ENCODE peak calls at places on chromosome 6, in four cellular contexts. R is uterus, K is upper lobe of right lung, L is A549. V is an unnamed sample.
A peak's percentile ranks its signal among the peaks of the same experiment; 100 is the strongest.

GRCh38 chr6:102895683-102896082 is 1502.2 kb downstream of the GRIK2 start:
- DNase-seq in R (no peak), K (no peak), L (no peak), V (no peak)

GRCh38 chr6:125224236-125224861 is 70.8 kb downstream of the TPD52L1 start:
- DNase-seq in R (no peak), K (no peak), L (no peak), V (no peak)

GRCh38 chr6:7758456-7758855 is 32.6 kb downstream of the BMP6 start:
- DNase-seq in R (no peak), K (no peak), L (no peak), V (no peak)

GRCh38 chr6:128284128-128284527 is 236.3 kb downstream of the PTPRK start:
- DNase-seq in R (no peak), K (no peak), L (no peak), V (no peak)

GRCh38 chr6:80605165-80605989 is 498.9 kb downstream of the BCKDHB start:
- DNase-seq in R (no peak), K (no peak), L (peak; percentile 14), V (no peak)

GRCh38 chr6:158311193-158311592 is 1.1 kb upstream of the TULP4 start:
- DNase-seq in R (peak; percentile 20), K (no peak), L (no peak), V (no peak)

GRCh38 chr6:41531591-41532582 is 14.3 kb upstream of the FOXP4 start:
- DNase-seq in R (peak; percentile 59), K (no peak), L (no peak), V (no peak)

GRCh38 chr6:143276436-143276835 is 174.1 kb downstream of the ADAT2 start:
- DNase-seq in R (no peak), K (no peak), L (no peak), V (no peak)

GRCh38 chr6:25889877-25890853 is 16.1 kb upstream of the SLC17A3 start:
- DNase-seq in R (no peak), K (no peak), L (peak; percentile 47), V (no peak)

GRCh38 chr6:141610741-141611140 is 522.0 kb upstream of the GJE1 start:
- DNase-seq in R (no peak), K (no peak), L (peak; percentile 11), V (no peak)

GRCh38 chr6:106906227-106906626 is 68.3 kb downstream of the CD24 start:
- DNase-seq in R (no peak), K (no peak), L (no peak), V (no peak)

GRCh38 chr6:136487746-136488145 is 62.5 kb downstream of the MAP7 start:
- DNase-seq in R (no peak), K (no peak), L (no peak), V (no peak)

GRCh38 chr6:144214029-144214428 is 63.7 kb downstream of the STX11 start:
- DNase-seq in R (no peak), K (no peak), L (no peak), V (no peak)

GRCh38 chr6:108797951-108798671 is 50.1 kb upstream of the ARMC2 start:
- DNase-seq in R (no peak), K (no peak), L (no peak), V (no peak)

GRCh38 chr6:123042412-123042811 is 46.4 kb downstream of the CLVS2 start:
- DNase-seq in R (no peak), K (no peak), L (no peak), V (no peak)

GRCh38 chr6:135323202-135323668 is 142.1 kb downstream of the MYB start:
- DNase-seq in R (no peak), K (no peak), L (no peak), V (no peak)

GRCh38 chr6:163263196-163263595 is 151.3 kb upstream of the QKI start:
- DNase-seq in R (no peak), K (no peak), L (no peak), V (no peak)

GRCh38 chr6:136016228-136017225 is 165.0 kb downstream of the PDE7B start:
- DNase-seq in R (no peak), K (peak; percentile 62), L (peak; percentile 48), V (no peak)

GRCh38 chr6:136067731-136068341 is 182.3 kb downstream of the MTFR2 start:
- DNase-seq in R (no peak), K (no peak), L (no peak), V (no peak)

GRCh38 chr6:27312146-27312949 is at the start of gene POM121L2:
- DNase-seq in R (no peak), K (peak; percentile 76), L (peak; percentile 80), V (no peak)

GRCh38 chr6:151276112-151276745 is 36.5 kb downstream of the AKAP12 start:
- DNase-seq in R (no peak), K (no peak), L (peak; percentile 12), V (peak; percentile 73)

GRCh38 chr6:107128175-107128574 is 12.9 kb upstream of the BEND3 start:
- DNase-seq in R (no peak), K (no peak), L (no peak), V (no peak)

GRCh38 chr6:54700158-54700557 is 146.4 kb upstream of the FAM83B start:
- DNase-seq in R (no peak), K (no peak), L (no peak), V (no peak)

GRCh38 chr6:124009372-124009765 is 205.7 kb downstream of the NKAIN2 start:
- DNase-seq in R (no peak), K (no peak), L (no peak), V (no peak)

GRCh38 chr6:36979343-36979742 is 6.7 kb downstream of the MTCH1 start:
- DNase-seq in R (peak; percentile 61), K (peak; percentile 65), L (peak; percentile 25), V (no peak)

GRCh38 chr6:113271437-113271836 is 585.7 kb upstream of the MARCKS start:
- DNase-seq in R (no peak), K (no peak), L (no peak), V (no peak)

GRCh38 chr6:84074988-84075781 is 41.6 kb downstream of the MRAP2 start:
- DNase-seq in R (no peak), K (no peak), L (peak; percentile 1), V (no peak)

GRCh38 chr6:48101277-48101676 is 9.7 kb downstream of the PTCHD4 start:
- DNase-seq in R (no peak), K (no peak), L (no peak), V (no peak)

GRCh38 chr6:40743226-40743625 is 156.1 kb upstream of the LRFN2 start:
- DNase-seq in R (no peak), K (no peak), L (no peak), V (no peak)

GRCh38 chr6:4564746-4565145 is 211.5 kb upstream of the CDYL start:
- DNase-seq in R (no peak), K (no peak), L (no peak), V (peak; percentile 46)

GRCh38 chr6:116560130-116560529 is 6.6 kb downstream of the CALHM4 start:
- DNase-seq in R (no peak), K (no peak), L (no peak), V (no peak)

GRCh38 chr6:116553451-116553850 is at the start of gene CALHM4:
- DNase-seq in R (no peak), K (no peak), L (no peak), V (no peak)

GRCh38 chr6:116556814-116557403 is 3.4 kb downstream of the CALHM4 start:
- DNase-seq in R (no peak), K (no peak), L (no peak), V (no peak)

GRCh38 chr6:116557863-116558262 is 4.3 kb downstream of the CALHM4 start:
- DNase-seq in R (no peak), K (no peak), L (peak; percentile 88), V (no peak)

DNA sequence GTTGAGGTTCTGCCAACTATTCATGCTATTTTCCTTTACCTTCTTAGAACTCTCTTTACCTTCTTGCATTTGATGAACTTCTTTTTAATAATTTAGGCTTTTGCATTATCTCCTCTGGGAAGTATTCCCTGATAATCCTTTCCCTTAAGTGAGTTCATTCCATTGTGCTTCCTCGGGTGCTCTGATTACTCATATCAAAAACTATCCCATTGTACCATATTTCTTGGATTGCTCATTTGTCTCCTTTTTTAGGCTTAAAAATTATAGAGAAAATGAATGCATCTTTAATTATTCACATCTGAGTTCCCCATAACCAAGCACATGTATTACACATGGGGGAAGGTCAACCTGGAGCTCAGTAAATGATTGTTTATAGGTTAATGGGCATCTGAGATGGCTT is 2.5 kb downstream of the CALHM4 start:
- DNase-seq in R (no peak), K (no peak), L (no peak), V (no peak)
- H3K27ac ChIP-seq in R (no peak overlapping the region), K (no peak overlapping the region), L (peak overlapping the region; percentile 60), V (no peak overlapping the region)

DNA sequence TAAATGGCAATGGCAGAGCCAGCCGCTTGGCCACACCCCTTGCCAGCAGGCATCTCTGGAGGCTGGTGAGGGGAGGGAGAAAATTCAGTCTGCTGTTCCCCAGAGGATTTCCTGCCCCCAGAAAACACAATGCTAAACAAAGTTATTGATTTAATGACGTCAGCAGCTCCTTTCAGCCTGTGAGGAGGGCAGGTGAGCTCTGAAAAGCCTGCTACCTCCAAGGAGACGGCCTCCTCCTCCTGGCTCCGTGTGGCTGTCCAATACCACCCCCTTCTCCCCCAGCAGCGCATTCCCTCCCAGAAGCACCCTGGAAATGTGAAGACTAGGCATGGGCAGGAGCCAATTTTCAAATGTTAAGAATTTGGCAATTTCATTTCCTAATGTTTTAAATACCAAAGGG is 393.1 kb downstream of the ZFAND3 start:
- DNase-seq in R (no peak), K (no peak), L (no peak), V (no peak)
- H3K27ac ChIP-seq in R (peak overlapping the region; percentile 11), K (no peak overlapping the region), L (no peak overlapping the region), V (peak overlapping the region; percentile 3)

GRCh38 chr6:11774392-11774791 is 4.2 kb downstream of the ADTRP start:
- DNase-seq in R (no peak), K (no peak), L (no peak), V (no peak)

GRCh38 chr6:11773013-11773412 is 5.6 kb downstream of the ADTRP start:
- DNase-seq in R (no peak), K (no peak), L (no peak), V (no peak)

GRCh38 chr6:11772109-11772830 is 6.3 kb downstream of the ADTRP start:
- DNase-seq in R (peak; percentile 33), K (no peak), L (peak; percentile 77), V (peak; percentile 77)

GRCh38 chr6:11771473-11772048 is 7.0 kb downstream of the ADTRP start:
- DNase-seq in R (no peak), K (no peak), L (no peak), V (no peak)

GRCh38 chr6:11773581-11773980 is 5.0 kb downstream of the ADTRP start:
- DNase-seq in R (no peak), K (no peak), L (no peak), V (no peak)
- H3K27ac ChIP-seq in R (no peak overlapping the region), K (no peak overlapping the region), L (peak overlapping the region; percentile 83), V (no peak overlapping the region)

DNA sequence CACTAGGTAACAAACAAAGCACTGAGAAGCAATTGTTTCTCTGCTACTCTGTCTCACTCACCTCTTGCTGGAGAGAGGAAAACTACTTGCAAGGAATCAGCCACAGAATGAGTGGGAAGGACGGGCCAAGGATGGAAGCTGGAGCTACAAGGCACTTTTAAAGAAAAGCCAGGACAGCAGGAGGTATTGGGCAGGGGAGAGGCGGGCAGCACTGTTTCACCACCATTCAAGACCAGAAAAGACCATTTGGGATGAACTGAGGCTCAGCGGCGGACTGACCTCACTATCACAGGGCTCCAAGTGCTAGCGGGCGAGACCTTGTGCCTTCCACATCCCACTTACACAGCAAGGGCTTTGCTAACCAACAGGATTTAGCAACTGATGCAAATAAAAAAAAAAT is 137.4 kb downstream of the IPCEF1 start:
- DNase-seq in R (no peak), K (no peak), L (no peak), V (no peak)
- H3K27ac ChIP-seq in R (no peak overlapping the region), K (no peak overlapping the region), L (no peak overlapping the region), V (no peak overlapping the region)